ENCODE peak calls at places on chromosomes 12 and 14, in six cellular contexts. O is transverse colon, Y is B cell, I is uterus, J is endothelial cell, H is colonic mucosa. K is an unnamed sample.

GRCh38 chr12:90250766-90251165 is 542.1 kb upstream of the ATP2B1 start:
- DNase-seq in O (no peak), Y (no peak), I (peak; percentile 13), J (no peak), H (peak; percentile 24), K (no peak)

GRCh38 chr14:59123975-59124374 is 64.5 kb upstream of the DAAM1 start:
- DNase-seq in O (no peak), Y (no peak), I (no peak), J (no peak), H (no peak), K (no peak)

GRCh38 chr14:30906752-30907658 is 32.6 kb downstream of the COCH start:
- DNase-seq in O (no peak), Y (peak; percentile 22), I (no peak), J (no peak), H (no peak), K (no peak)

GRCh38 chr12:52121848-52122838 is 42.6 kb downstream of the SMIM41 start:
- DNase-seq in O (peak; percentile 69), Y (peak; percentile 78), I (no peak), J (peak; percentile 75), H (peak; percentile 67), K (peak; percentile 45)

GRCh38 chr12:80701388-80701787 is 6.0 kb upstream of the MYF6 start:
- DNase-seq in O (no peak), Y (no peak), I (no peak), J (no peak), H (no peak), K (no peak)

GRCh38 chr14:105852378-105853088 is 326.1 kb downstream of the TMEM121 start:
- DNase-seq in O (peak; percentile 5), Y (peak; percentile 21), I (peak; percentile 2), J (no peak), H (peak; percentile 7), K (no peak)

GRCh38 chr14:43410631-43411030 is 1096.5 kb downstream of the FSCB start:
- DNase-seq in O (no peak), Y (no peak), I (no peak), J (no peak), H (no peak), K (no peak)

GRCh38 chr14:74684444-74684843 is 28.4 kb downstream of the AREL1 start:
- DNase-seq in O (no peak), Y (peak; percentile 59), I (no peak), J (no peak), H (no peak), K (no peak)

GRCh38 chr12:105706321-105706972 is 376.0 kb downstream of the C12orf75 start:
- DNase-seq in O (no peak), Y (no peak), I (no peak), J (no peak), H (no peak), K (no peak)

GRCh38 chr12:44889871-44890270 is 13.8 kb upstream of the NELL2 start:
- DNase-seq in O (no peak), Y (no peak), I (no peak), J (no peak), H (no peak), K (no peak)

GRCh38 chr12:39626033-39626814 is 6.6 kb upstream of the ABCD2 start:
- DNase-seq in O (no peak), Y (no peak), I (no peak), J (no peak), H (no peak), K (no peak)

GRCh38 chr14:61103541-61104339 is 122.7 kb downstream of the SLC38A6 start:
- DNase-seq in O (peak; percentile 25), Y (no peak), I (peak; percentile 49), J (no peak), H (no peak), K (no peak)

GRCh38 chr12:131066886-131067490 is 113.3 kb downstream of the ADGRD1 start:
- DNase-seq in O (no peak), Y (no peak), I (no peak), J (no peak), H (no peak), K (no peak)

GRCh38 chr12:116695464-116695725 is 42.5 kb downstream of the SPRING1 start:
- DNase-seq in O (no peak), Y (no peak), I (no peak), J (no peak), H (no peak), K (no peak)

DNA sequence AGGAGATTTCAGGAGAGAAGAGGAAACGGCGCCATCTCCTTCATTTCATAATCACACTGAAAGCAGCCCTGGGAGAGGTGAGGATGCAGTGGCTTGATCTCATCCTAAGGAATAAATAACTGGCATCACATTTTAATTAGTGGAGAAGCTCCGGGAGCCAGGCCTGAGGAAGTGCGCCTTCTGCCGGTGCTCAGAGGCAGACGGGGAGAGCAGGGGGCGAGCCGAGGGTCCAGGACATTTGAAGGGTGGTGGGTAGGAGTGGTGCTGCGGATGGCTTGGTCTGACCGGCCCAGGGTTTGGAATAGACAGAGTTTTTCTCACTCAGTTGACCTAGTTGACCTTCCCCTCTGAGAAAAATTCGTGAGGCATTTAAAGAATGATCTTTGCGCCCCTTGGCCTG is 265.0 kb downstream of the CACNA1C start:
- DNase-seq in O (no peak), Y (no peak), I (no peak), J (no peak), H (no peak), K (no peak)
- TF ChIP-seq CTCF in O (no peak), Y (no peak), I (no peak), J (no peak), H (no peak), K (no peak)

GRCh38 chr12:79409562-79409961 is 281.2 kb downstream of the PAWR start:
- DNase-seq in O (no peak), Y (no peak), I (peak; percentile 55), J (no peak), H (no peak), K (no peak)

GRCh38 chr12:79408665-79409064 is 282.1 kb downstream of the PAWR start:
- DNase-seq in O (no peak), Y (no peak), I (no peak), J (no peak), H (no peak), K (no peak)

GRCh38 chr12:79406993-79407392 is 283.8 kb downstream of the PAWR start:
- DNase-seq in O (no peak), Y (no peak), I (no peak), J (no peak), H (no peak), K (no peak)

GRCh38 chr12:79411791-79412190 is 279.0 kb downstream of the PAWR start:
- DNase-seq in O (no peak), Y (no peak), I (no peak), J (no peak), H (no peak), K (no peak)

DNA sequence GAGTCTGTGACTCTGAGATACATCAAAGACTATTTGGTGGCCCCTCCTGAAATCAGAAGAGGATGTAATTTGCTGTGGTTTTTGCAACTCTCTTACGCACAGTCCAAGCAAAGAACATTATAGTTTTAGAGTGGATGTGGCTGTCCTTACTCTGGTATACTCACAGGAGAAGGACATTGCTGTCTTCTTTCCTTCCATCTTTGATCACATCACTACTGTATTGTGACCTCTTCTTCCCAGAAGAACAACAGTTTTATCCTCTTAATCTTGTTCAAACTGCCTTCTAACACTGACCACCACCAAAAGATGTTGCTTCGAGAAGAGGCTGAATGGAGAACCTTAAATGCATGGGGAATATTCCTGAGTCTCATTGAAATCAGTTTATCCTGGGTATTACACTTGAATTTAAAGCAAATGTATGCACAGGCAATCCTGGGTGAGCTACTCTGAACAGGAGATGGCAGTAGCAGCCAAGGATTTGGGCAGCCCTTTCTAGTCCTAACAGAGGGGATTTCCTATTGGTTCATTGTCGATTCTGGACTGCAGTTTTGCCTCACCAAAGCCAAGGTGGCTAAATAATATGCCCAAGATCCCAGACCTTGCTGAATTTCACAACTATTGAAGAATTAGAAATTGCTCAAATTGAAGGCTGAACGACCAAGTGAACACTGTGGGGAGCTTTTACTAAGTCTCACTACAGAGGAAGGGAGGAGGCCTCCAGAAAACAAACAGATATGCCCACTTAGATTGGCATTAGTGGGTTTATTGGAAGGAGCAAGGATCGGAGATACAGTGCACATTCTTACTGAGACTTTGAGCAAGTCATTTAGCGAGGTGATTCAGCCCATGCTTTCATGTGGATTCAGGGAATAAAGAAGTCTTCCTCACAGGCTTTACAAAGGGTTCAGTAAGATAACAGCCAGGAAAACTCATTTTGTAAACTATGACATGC is 282.8 kb downstream of the PAWR start:
- DNase-seq in O (peak; percentile 69), Y (peak; percentile 44), I (peak; percentile 61), J (peak; percentile 58), H (peak; percentile 78), K (no peak)
- TF ChIP-seq CTCF in O (peak; percentile 72), Y (peak; percentile 52), I (peak; percentile 67), J (no peak), H (peak; percentile 63), K (no peak)

GRCh38 chr12:128920468-128920867 is 67.2 kb downstream of the GLT1D1 start:
- DNase-seq in O (no peak), Y (no peak), I (peak; percentile 75), J (no peak), H (no peak), K (no peak)

GRCh38 chr12:128914908-128915563 is 61.8 kb downstream of the GLT1D1 start:
- DNase-seq in O (no peak), Y (peak; percentile 45), I (no peak), J (no peak), H (no peak), K (peak; percentile 20)

GRCh38 chr12:128918910-128919309 is 65.6 kb downstream of the GLT1D1 start:
- DNase-seq in O (no peak), Y (no peak), I (no peak), J (no peak), H (no peak), K (no peak)

GRCh38 chr12:128918481-128918880 is 65.2 kb downstream of the GLT1D1 start:
- DNase-seq in O (no peak), Y (no peak), I (no peak), J (no peak), H (no peak), K (no peak)

DNA sequence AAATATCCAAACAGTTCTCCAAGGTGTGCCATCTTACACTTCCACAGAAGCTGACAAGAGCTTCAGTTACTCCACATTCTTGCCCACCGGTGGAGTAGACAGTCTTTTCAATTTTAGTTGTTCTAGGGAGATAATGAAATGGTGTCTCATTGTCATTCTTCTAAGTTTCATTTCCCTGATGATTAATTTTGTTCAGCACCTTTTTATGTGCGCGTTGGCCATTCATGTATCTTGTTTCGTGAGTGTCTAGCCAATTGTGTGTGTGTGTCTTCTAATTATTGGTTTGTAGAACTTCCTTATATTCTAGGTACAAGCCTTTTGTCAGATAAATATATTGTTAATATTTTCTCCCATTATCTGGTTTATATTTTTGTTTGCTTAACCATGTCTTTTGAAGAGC is 63.1 kb downstream of the GLT1D1 start:
- DNase-seq in O (no peak), Y (no peak), I (no peak), J (no peak), H (no peak), K (no peak)
- TF ChIP-seq CTCF in O (no peak), Y (no peak), I (no peak), J (no peak), H (no peak), K (no peak)

GRCh38 chr12:109448707-109449390 is 28.3 kb downstream of the KCTD10 start:
- DNase-seq in O (peak; percentile 42), Y (no peak), I (no peak), J (no peak), H (peak; percentile 41), K (no peak)

GRCh38 chr12:109452489-109452888 is 24.6 kb downstream of the KCTD10 start:
- DNase-seq in O (no peak), Y (no peak), I (no peak), J (no peak), H (no peak), K (no peak)

GRCh38 chr12:109451400-109451799 is 25.7 kb downstream of the KCTD10 start:
- DNase-seq in O (no peak), Y (no peak), I (no peak), J (no peak), H (no peak), K (no peak)

GRCh38 chr12:109449845-109450532 is 27.1 kb downstream of the KCTD10 start:
- DNase-seq in O (peak; percentile 62), Y (no peak), I (no peak), J (no peak), H (peak; percentile 52), K (no peak)

GRCh38 chr12:109450980-109451379 is 26.1 kb downstream of the KCTD10 start:
- DNase-seq in O (no peak), Y (no peak), I (no peak), J (no peak), H (no peak), K (peak; percentile 33)
- TF ChIP-seq CTCF in O (no peak), Y (no peak), I (no peak), J (no peak), H (no peak), K (no peak)

K was measured in natural killer cell.